ENCODE peak calls at places on chromosome 4, in six cellular contexts. B is cardiac muscle cell, T is GM12865, M is PC-3, Z is EL, A is upper lobe of left lung. V is an unnamed sample.

GRCh38 chr4:183658362-183659028 is 490 bp downstream of the RWDD4 start:
- DNase-seq in B (peak), T (peak), M (peak), Z (peak), A (peak), V (peak)

GRCh38 chr4:176782794-176783193 is 9.9 kb downstream of the VEGFC start:
- DNase-seq in B (no peak), T (no peak), M (no peak), Z (peak), A (no peak), V (peak)

GRCh38 chr4:5051692-5052423 is 578 bp downstream of the STK32B start:
- DNase-seq in B (peak), T (no peak), M (no peak), Z (peak), A (no peak), V (no peak)

GRCh38 chr4:85391568-85392410 is 83.2 kb upstream of the ARHGAP24 start:
- DNase-seq in B (no peak), T (peak), M (no peak), Z (no peak), A (no peak), V (no peak)

GRCh38 chr4:181594188-181594587 is 649.0 kb upstream of the TENM3 start:
- DNase-seq in B (no peak), T (no peak), M (no peak), Z (no peak), A (no peak), V (no peak)

GRCh38 chr4:81723927-81724587 is 252.3 kb upstream of the RASGEF1B start:
- DNase-seq in B (no peak), T (peak), M (no peak), Z (no peak), A (peak), V (no peak)

GRCh38 chr4:104591505-104591904 is 96.8 kb upstream of the CXXC4 start:
- DNase-seq in B (peak), T (no peak), M (no peak), Z (no peak), A (no peak), V (no peak)

GRCh38 chr4:44447563-44448504 is 775 bp downstream of the KCTD8 start:
- DNase-seq in B (peak), T (peak), M (peak), Z (no peak), A (peak), V (no peak)

GRCh38 chr4:67393699-67394281 is 151.5 kb downstream of the CENPC start:
- DNase-seq in B (peak), T (peak), M (peak), Z (peak), A (no peak), V (peak)

GRCh38 chr4:156638332-156638731 is 333.3 kb downstream of the PDGFC start:
- DNase-seq in B (no peak), T (no peak), M (no peak), Z (peak), A (no peak), V (peak)

GRCh38 chr4:85078016-85078415 is 111.5 kb upstream of the WDFY3 start:
- DNase-seq in B (no peak), T (no peak), M (no peak), Z (no peak), A (no peak), V (no peak)

GRCh38 chr4:94577136-94577535 is 125.4 kb downstream of the PDLIM5 start:
- DNase-seq in B (peak), T (no peak), M (no peak), Z (peak), A (no peak), V (peak)

GRCh38 chr4:139763205-139763604 is 97.6 kb downstream of the MGST2 start:
- DNase-seq in B (no peak), T (no peak), M (no peak), Z (no peak), A (no peak), V (no peak)

V was measured in RPMI7951.